ENCODE peak calls at places on chromosomes 7 and 10, in five cellular contexts. F is GM23338, D is Panc1, R is HCT116, K is upper lobe of left lung. B is an unnamed sample.

GRCh38 chr10:17256026-17256425 is 28.0 kb downstream of the VIM start:
- ATAC-seq in R (no peak), D (no peak), K (no peak), F (no peak), B (no peak)

GRCh38 chr7:70408477-70408876 is 723.5 kb upstream of the GALNT17 start:
- ATAC-seq in K (no peak), R (no peak), F (no peak), D (no peak), B (no peak)

GRCh38 chr10:28532223-28532508 is 752 bp upstream of the WAC start:
- ATAC-seq in K (peak), R (peak), F (peak), D (peak), B (no peak)

GRCh38 chr7:26507375-26508068 is 215.9 kb downstream of the SNX10 start:
- ATAC-seq in F (no peak), R (peak), D (no peak), K (no peak), B (no peak)

GRCh38 chr7:125316451-125316850 is 386.8 kb upstream of the POT1 start:
- ATAC-seq in D (peak), F (peak), K (no peak), R (peak), B (peak)

GRCh38 chr10:113663908-113664307 is at the start of gene NRAP:
- ATAC-seq in F (no peak), K (no peak), R (no peak), D (no peak), B (no peak)

GRCh38 chr10:11832042-11832441 is 8.9 kb downstream of the PROSER2 start:
- ATAC-seq in F (no peak), R (no peak), D (no peak), K (no peak), B (no peak)

GRCh38 chr7:92778972-92779371 is 57.4 kb downstream of the CDK6 start:
- ATAC-seq in F (no peak), R (no peak), K (peak), D (no peak), B (peak)

GRCh38 chr10:84341983-84342382 is 13.6 kb downstream of the CCSER2 start:
- ATAC-seq in F (peak), D (no peak), R (no peak), K (no peak), B (no peak)

GRCh38 chr10:61937631-61938284 is 36.3 kb downstream of the ARID5B start:
- ATAC-seq in K (no peak), R (no peak), D (no peak), F (no peak), B (no peak)

GRCh38 chr7:47988496-47989386 is 9.3 kb upstream of the HUS1 start:
- ATAC-seq in D (no peak), K (no peak), R (peak), F (peak), B (no peak)

GRCh38 chr10:119022846-119023552 is 6.5 kb upstream of the NANOS1 start:
- ATAC-seq in R (peak), K (no peak), D (peak), F (peak), B (no peak)

GRCh38 chr10:122468923-122469781 is 7.8 kb downstream of the HTRA1 start:
- ATAC-seq in F (no peak), K (peak), D (peak), R (peak), B (peak)

GRCh38 chr10:128373071-128373749 is 247.0 kb upstream of the MKI67 start:
- ATAC-seq in D (no peak), R (no peak), K (no peak), F (no peak), B (no peak)

GRCh38 chr7:79434867-79435266 is 18.6 kb downstream of the MAGI2 start:
- ATAC-seq in R (no peak), F (no peak), D (no peak), K (no peak), B (no peak)

GRCh38 chr10:26029858-26030257 is 95.8 kb downstream of the MYO3A start:
- ATAC-seq in K (no peak), R (no peak), D (no peak), F (peak), B (no peak)

GRCh38 chr7:94115316-94115715 is 111.2 kb upstream of the BET1 start:
- ATAC-seq in K (no peak), D (no peak), R (no peak), F (no peak), B (no peak)

GRCh38 chr10:99809931-99810615 is 27.6 kb downstream of the ABCC2 start:
- ATAC-seq in K (peak), F (no peak), D (no peak), R (no peak), B (peak)

GRCh38 chr10:83633547-83633946 is 505.8 kb upstream of the GHITM start:
- ATAC-seq in R (no peak), F (no peak), K (no peak), D (no peak), B (no peak)

GRCh38 chr10:9193120-9193519 is 1138.6 kb downstream of the GATA3 start:
- ATAC-seq in D (no peak), K (no peak), R (no peak), F (no peak), B (no peak)

GRCh38 chr10:61286695-61287094 is 166.5 kb downstream of the TMEM26 start:
- ATAC-seq in D (no peak), K (no peak), F (no peak), R (no peak), B (no peak)

GRCh38 chr7:102045681-102046372 is 228.4 kb downstream of the CUX1 start:
- ATAC-seq in F (no peak), K (no peak), R (no peak), D (no peak), B (no peak)

GRCh38 chr10:73113543-73113942 is 3.3 kb downstream of the NUDT13 start:
- ATAC-seq in D (no peak), F (no peak), R (no peak), K (no peak), B (no peak)

GRCh38 chr7:95420996-95421846 is 13.6 kb downstream of the PON2 start:
- ATAC-seq in K (peak), F (no peak), R (no peak), D (no peak), B (no peak)

GRCh38 chr10:16713290-16713689 is 103.9 kb downstream of the RSU1 start:
- ATAC-seq in D (no peak), K (no peak), F (no peak), R (no peak), B (no peak)

GRCh38 chr10:62900829-62901571 is 84.8 kb upstream of the EGR2 start:
- ATAC-seq in K (no peak), F (no peak), D (no peak), R (no peak), B (no peak)

GRCh38 chr10:43012578-43012977 is 64.3 kb upstream of the RET start:
- ATAC-seq in D (no peak), R (no peak), K (no peak), F (peak), B (no peak)

GRCh38 chr10:125848857-125849256 is 25.5 kb downstream of the BCCIP start:
- ATAC-seq in R (no peak), K (no peak), D (no peak), F (no peak), B (no peak)

GRCh38 chr10:50514995-50515394 is 108.8 kb downstream of the SGMS1 start:
- ATAC-seq in D (no peak), K (no peak), R (no peak), F (no peak), B (no peak)

GRCh38 chr10:35289198-35289597 is 47.1 kb upstream of the CCNY start:
- ATAC-seq in D (no peak), F (no peak), K (no peak), R (no peak), B (no peak)

GRCh38 chr10:94451883-94452519 is 49.7 kb downstream of the TBC1D12 start:
- ATAC-seq in K (no peak), F (no peak), D (no peak), R (no peak), B (no peak)

GRCh38 chr10:93591065-93591808 is 9.8 kb downstream of the RBP4 start:
- ATAC-seq in R (no peak), D (no peak), K (peak), F (peak), B (peak)

GRCh38 chr7:29237483-29237882 is 42.9 kb downstream of the CHN2 start:
- ATAC-seq in R (no peak), K (peak), F (no peak), D (no peak), B (no peak)

GRCh38 chr7:130904792-130905191 is 170.8 kb upstream of the KLF14 start:
- ATAC-seq in D (no peak), K (no peak), R (no peak), F (no peak), B (no peak)

GRCh38 chr7:18780266-18780665 is 284.7 kb downstream of the HDAC9 start:
- ATAC-seq in R (no peak), K (no peak), F (no peak), D (no peak), B (no peak)

GRCh38 chr7:44727346-44728262 is 21.0 kb upstream of the ZMIZ2 start:
- ATAC-seq in F (no peak), R (peak), D (peak), K (peak), B (no peak)

GRCh38 chr7:55536619-55537457 is 35.5 kb downstream of the VOPP1 start:
- ATAC-seq in D (no peak), F (no peak), R (no peak), K (no peak), B (no peak)
- TF ChIP-seq POLR2AphosphoS5 in D (no peak), F (no peak), R (no peak), K (no peak), B (no peak)

GRCh38 chr7:105708681-105709080 is 127.4 kb upstream of the EFCAB10 start:
- ATAC-seq in K (no peak), F (no peak), D (no peak), R (no peak), B (no peak)

GRCh38 chr7:105715528-105715927 is 134.2 kb upstream of the EFCAB10 start:
- ATAC-seq in K (no peak), D (no peak), R (no peak), F (no peak), B (no peak)

GRCh38 chr7:105707967-105708580 is 126.8 kb upstream of the EFCAB10 start:
- ATAC-seq in K (peak), D (no peak), R (no peak), F (no peak), B (no peak)

GRCh38 chr7:105713488-105714465 is 132.5 kb upstream of the EFCAB10 start:
- ATAC-seq in R (no peak), D (no peak), K (no peak), F (no peak), B (no peak)

DNA sequence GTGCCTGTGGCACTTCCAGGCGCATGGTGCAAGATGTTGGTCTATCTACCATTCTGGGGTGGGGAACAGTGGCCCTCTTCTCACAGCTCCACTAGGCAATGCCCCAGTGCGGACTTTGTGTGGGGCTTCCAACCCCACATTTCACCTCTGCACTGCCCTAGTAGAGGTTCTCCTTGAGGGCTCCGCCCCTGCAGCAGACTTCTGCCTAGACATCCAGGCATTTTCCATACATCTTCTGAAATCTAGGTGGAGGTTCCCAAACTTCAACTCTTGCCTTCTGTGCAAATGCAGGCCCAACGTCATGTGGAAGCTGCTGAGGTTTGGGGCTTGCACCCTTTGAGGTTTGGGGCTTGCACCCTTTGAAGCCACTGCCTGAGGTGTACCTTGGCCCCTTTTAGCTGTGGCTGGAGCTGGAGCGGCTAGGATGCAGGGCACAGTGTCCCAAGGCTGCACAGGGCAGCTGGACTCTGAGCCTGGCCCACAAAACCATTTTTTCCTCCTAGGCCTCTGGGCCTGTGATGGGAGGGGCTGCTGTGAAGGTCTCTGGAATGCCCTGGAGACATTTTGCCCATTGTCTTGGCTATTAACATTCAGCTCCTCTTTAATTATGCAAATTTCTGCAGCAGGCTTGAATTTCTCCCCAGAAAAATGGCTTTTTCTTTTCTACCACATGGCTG is 130.6 kb upstream of the EFCAB10 start:
- ATAC-seq in K (no peak), F (no peak), R (no peak), D (no peak), B (no peak)
- H3K4me3 ChIP-seq in K (no peak), F (no peak), R (no peak), D (no peak), B (no peak)

GRCh38 chr7:112546723-112547513 is 66.1 kb downstream of the LSMEM1 start:
- ATAC-seq in D (no peak), F (peak), R (peak), K (no peak), B (no peak)
- TF ChIP-seq CTCF in D (peak), F (peak), R (no peak), K (no peak), B (no peak)

DNA sequence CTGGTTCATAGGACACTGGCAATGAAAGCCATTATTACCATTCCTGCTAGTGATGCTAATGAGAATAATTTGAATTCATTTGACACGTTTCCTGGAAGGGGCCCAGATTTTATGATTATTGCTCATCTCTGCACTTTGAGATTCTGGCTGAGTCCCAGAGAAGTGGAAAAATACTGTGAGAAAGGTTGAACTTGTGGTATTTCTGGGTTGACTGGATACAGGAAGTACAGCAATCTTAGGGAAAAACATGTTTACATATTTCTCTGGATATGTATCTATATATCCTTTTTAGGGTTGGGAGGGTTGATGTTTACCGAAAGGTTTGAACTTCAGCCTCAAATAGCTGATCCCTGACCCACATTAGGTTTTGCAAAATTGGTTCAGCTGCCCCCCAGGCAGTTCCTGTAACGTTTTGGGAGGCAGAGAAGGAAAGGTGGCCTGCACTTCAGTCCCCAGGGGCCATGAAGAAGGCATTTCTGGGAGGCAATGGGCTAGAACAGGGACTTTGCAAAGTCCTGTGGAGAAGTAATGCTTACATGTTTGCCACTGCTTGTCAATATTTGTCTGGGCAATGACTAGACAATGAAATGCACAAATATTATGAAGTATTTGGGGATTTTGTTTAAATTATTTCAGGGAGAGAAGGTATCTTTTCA is 253.7 kb upstream of the PITRM1 start:
- ATAC-seq in F (no peak), R (no peak), K (no peak), D (no peak), B (no peak)
- TF ChIP-seq POLR2AphosphoS5 in F (no peak), R (no peak), K (no peak), D (no peak), B (peak)

DNA sequence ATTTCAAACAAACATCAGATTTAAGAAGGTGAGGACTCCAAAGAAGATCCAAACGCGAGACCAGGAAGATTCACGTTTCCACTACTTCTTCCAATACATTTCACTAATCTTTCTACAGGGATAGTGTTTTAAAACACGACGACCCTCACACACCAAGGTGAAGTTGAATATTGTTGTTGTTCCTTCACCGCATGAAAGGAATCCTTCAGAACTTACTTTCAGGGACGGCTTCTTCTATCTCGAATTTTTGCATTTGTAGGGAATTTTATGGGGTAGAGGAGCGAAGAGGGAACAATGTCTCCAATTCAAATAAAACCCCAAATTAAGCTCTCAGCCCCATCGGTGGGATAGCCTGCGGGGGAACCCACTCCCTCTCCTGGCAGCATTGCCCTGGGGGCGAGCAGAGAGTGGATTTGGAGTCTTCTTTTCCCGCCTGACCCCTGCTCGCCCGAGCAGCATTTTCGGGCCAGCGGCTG is 1.5 kb upstream of the GATA3 start:
- ATAC-seq in R (no peak), F (no peak), K (no peak), D (no peak), B (no peak)
- H3K4me3 ChIP-seq in R (peak), F (peak), K (no peak), D (peak), B (peak)